ENCODE peak calls at places on chromosomes 2 and 18, in nine cellular contexts. One of them, this sample, is unnamed.

GRCh38 chr18:9419956-9420631 is 55.2 kb upstream of the RALBP1 start:
- DNase-seq in prostate gland: no peak
- DNase-seq in GM23338: no peak
- DNase-seq in HL-60: no peak
- DNase-seq in upper lobe of left lung: no peak
- DNase-seq in breast epithelium: no peak
- DNase-seq in transverse colon: no peak
- DNase-seq in stomach: no peak
- DNase-seq in SK-N-SH: no peak
- DNase-seq in this sample: no peak

GRCh38 chr2:229160180-229160579 is 110.9 kb downstream of the PID1 start:
- DNase-seq in prostate gland: no peak
- DNase-seq in GM23338: no peak
- DNase-seq in HL-60: no peak
- DNase-seq in upper lobe of left lung: no peak
- DNase-seq in breast epithelium: no peak
- DNase-seq in transverse colon: peak
- DNase-seq in stomach: peak
- DNase-seq in SK-N-SH: no peak
- DNase-seq in this sample: no peak

GRCh38 chr2:223751012-223751411 is 86.4 kb downstream of the AP1S3 start:
- DNase-seq in prostate gland: no peak
- DNase-seq in GM23338: no peak
- DNase-seq in HL-60: no peak
- DNase-seq in upper lobe of left lung: no peak
- DNase-seq in breast epithelium: no peak
- DNase-seq in transverse colon: no peak
- DNase-seq in stomach: no peak
- DNase-seq in SK-N-SH: no peak
- DNase-seq in this sample: no peak

GRCh38 chr2:40131061-40131704 is 320.7 kb downstream of the SLC8A1 start:
- DNase-seq in prostate gland: no peak
- DNase-seq in GM23338: no peak
- DNase-seq in HL-60: no peak
- DNase-seq in upper lobe of left lung: no peak
- DNase-seq in breast epithelium: no peak
- DNase-seq in transverse colon: no peak
- DNase-seq in stomach: no peak
- DNase-seq in SK-N-SH: no peak
- DNase-seq in this sample: no peak

GRCh38 chr2:237440819-237441281 is 26.9 kb upstream of the COL6A3 start:
- DNase-seq in prostate gland: no peak
- DNase-seq in GM23338: no peak
- DNase-seq in HL-60: no peak
- DNase-seq in upper lobe of left lung: no peak
- DNase-seq in breast epithelium: no peak
- DNase-seq in transverse colon: no peak
- DNase-seq in stomach: no peak
- DNase-seq in SK-N-SH: no peak
- DNase-seq in this sample: no peak

GRCh38 chr2:140502951-140503630 is 1627.7 kb downstream of the LRP1B start:
- DNase-seq in prostate gland: no peak
- DNase-seq in GM23338: no peak
- DNase-seq in HL-60: no peak
- DNase-seq in upper lobe of left lung: no peak
- DNase-seq in breast epithelium: no peak
- DNase-seq in transverse colon: no peak
- DNase-seq in stomach: no peak
- DNase-seq in SK-N-SH: no peak
- DNase-seq in this sample: no peak

GRCh38 chr2:45533771-45534170 is 77.3 kb downstream of the SRBD1 start:
- DNase-seq in prostate gland: no peak
- DNase-seq in GM23338: no peak
- DNase-seq in HL-60: no peak
- DNase-seq in upper lobe of left lung: no peak
- DNase-seq in breast epithelium: no peak
- DNase-seq in transverse colon: no peak
- DNase-seq in stomach: no peak
- DNase-seq in SK-N-SH: no peak
- DNase-seq in this sample: no peak

GRCh38 chr2:172178035-172178434 is 75.3 kb upstream of the DLX2 start:
- DNase-seq in prostate gland: no peak
- DNase-seq in GM23338: no peak
- DNase-seq in HL-60: no peak
- DNase-seq in upper lobe of left lung: no peak
- DNase-seq in breast epithelium: no peak
- DNase-seq in transverse colon: no peak
- DNase-seq in stomach: no peak
- DNase-seq in SK-N-SH: no peak
- DNase-seq in this sample: no peak

GRCh38 chr2:31060397-31060796 is 77.8 kb downstream of the GALNT14 start:
- DNase-seq in prostate gland: no peak
- DNase-seq in GM23338: no peak
- DNase-seq in HL-60: no peak
- DNase-seq in upper lobe of left lung: no peak
- DNase-seq in breast epithelium: no peak
- DNase-seq in transverse colon: no peak
- DNase-seq in stomach: peak
- DNase-seq in SK-N-SH: no peak
- DNase-seq in this sample: no peak

GRCh38 chr2:234463626-234464290 is 33.1 kb downstream of the ARL4C start:
- DNase-seq in prostate gland: peak
- DNase-seq in GM23338: no peak
- DNase-seq in HL-60: no peak
- DNase-seq in upper lobe of left lung: no peak
- DNase-seq in breast epithelium: no peak
- DNase-seq in transverse colon: peak
- DNase-seq in stomach: peak
- DNase-seq in SK-N-SH: peak
- DNase-seq in this sample: no peak

GRCh38 chr2:230759481-230760191 is 47.0 kb downstream of the CAB39 start:
- DNase-seq in prostate gland: no peak
- DNase-seq in GM23338: no peak
- DNase-seq in HL-60: no peak
- DNase-seq in upper lobe of left lung: peak
- DNase-seq in breast epithelium: no peak
- DNase-seq in transverse colon: no peak
- DNase-seq in stomach: no peak
- DNase-seq in SK-N-SH: no peak
- DNase-seq in this sample: no peak

DNA sequence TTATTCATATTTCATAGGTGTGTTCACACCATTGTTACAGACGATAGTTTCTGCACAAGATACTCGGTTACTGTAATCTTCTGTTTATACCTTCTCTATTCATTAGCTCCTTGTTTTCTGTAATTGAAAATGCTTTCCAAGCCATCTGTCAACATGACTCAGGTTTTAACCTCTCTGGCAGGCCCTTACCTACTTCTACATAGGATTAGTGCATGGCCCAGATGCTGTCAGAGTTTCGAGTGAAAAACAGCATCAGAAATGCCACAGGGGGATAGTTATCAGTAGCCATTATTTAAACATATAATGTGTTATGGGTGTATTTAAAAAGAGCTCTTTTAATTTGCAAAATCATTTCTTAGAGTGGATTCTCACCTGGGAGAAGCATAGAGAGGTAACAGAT is 596.4 kb downstream of the FBXO15 start:
- DNase-seq in prostate gland: no peak
- DNase-seq in GM23338: no peak
- DNase-seq in HL-60: no peak
- DNase-seq in upper lobe of left lung: no peak
- DNase-seq in breast epithelium: no peak
- DNase-seq in transverse colon: no peak
- DNase-seq in stomach: no peak
- DNase-seq in SK-N-SH: no peak
- DNase-seq in this sample: no peak
- H3K4me3 ChIP-seq in prostate gland: no peak
- H3K4me3 ChIP-seq in GM23338: no peak
- H3K4me3 ChIP-seq in HL-60: no peak
- H3K4me3 ChIP-seq in upper lobe of left lung: no peak
- H3K4me3 ChIP-seq in breast epithelium: no peak
- H3K4me3 ChIP-seq in transverse colon: no peak
- H3K4me3 ChIP-seq in stomach: no peak
- H3K4me3 ChIP-seq in SK-N-SH: no peak
- H3K4me3 ChIP-seq in this sample: no peak

GRCh38 chr2:112817082-112817481 is 19.5 kb downstream of the IL1B start:
- DNase-seq in prostate gland: no peak
- DNase-seq in GM23338: peak
- DNase-seq in HL-60: no peak
- DNase-seq in upper lobe of left lung: no peak
- DNase-seq in breast epithelium: no peak
- DNase-seq in transverse colon: no peak
- DNase-seq in stomach: no peak
- DNase-seq in SK-N-SH: no peak
- DNase-seq in this sample: no peak
- TF ChIP-seq POLR2AphosphoS5 in prostate gland: no peak
- TF ChIP-seq POLR2AphosphoS5 in GM23338: no peak
- TF ChIP-seq POLR2AphosphoS5 in HL-60: no peak
- TF ChIP-seq POLR2AphosphoS5 in upper lobe of left lung: no peak
- TF ChIP-seq POLR2AphosphoS5 in breast epithelium: no peak
- TF ChIP-seq POLR2AphosphoS5 in transverse colon: no peak
- TF ChIP-seq POLR2AphosphoS5 in stomach: no peak
- TF ChIP-seq POLR2AphosphoS5 in SK-N-SH: no peak
- TF ChIP-seq POLR2AphosphoS5 in this sample: no peak

GRCh38 chr2:177256695-177257094 is 7.8 kb downstream of the NFE2L2 start:
- DNase-seq in prostate gland: no peak
- DNase-seq in GM23338: no peak
- DNase-seq in HL-60: no peak
- DNase-seq in upper lobe of left lung: no peak
- DNase-seq in breast epithelium: no peak
- DNase-seq in transverse colon: no peak
- DNase-seq in stomach: no peak
- DNase-seq in SK-N-SH: no peak
- DNase-seq in this sample: no peak

GRCh38 chr2:177256026-177256425 is 8.5 kb downstream of the NFE2L2 start:
- DNase-seq in prostate gland: no peak
- DNase-seq in GM23338: no peak
- DNase-seq in HL-60: no peak
- DNase-seq in upper lobe of left lung: no peak
- DNase-seq in breast epithelium: no peak
- DNase-seq in transverse colon: no peak
- DNase-seq in stomach: no peak
- DNase-seq in SK-N-SH: no peak
- DNase-seq in this sample: no peak

GRCh38 chr2:177257471-177257870 is 7.1 kb downstream of the NFE2L2 start:
- DNase-seq in prostate gland: no peak
- DNase-seq in GM23338: no peak
- DNase-seq in HL-60: no peak
- DNase-seq in upper lobe of left lung: no peak
- DNase-seq in breast epithelium: no peak
- DNase-seq in transverse colon: no peak
- DNase-seq in stomach: no peak
- DNase-seq in SK-N-SH: no peak
- DNase-seq in this sample: no peak

GRCh38 chr2:177260398-177260797 is 4.1 kb downstream of the NFE2L2 start:
- DNase-seq in prostate gland: no peak
- DNase-seq in GM23338: no peak
- DNase-seq in HL-60: no peak
- DNase-seq in upper lobe of left lung: no peak
- DNase-seq in breast epithelium: no peak
- DNase-seq in transverse colon: no peak
- DNase-seq in stomach: no peak
- DNase-seq in SK-N-SH: no peak
- DNase-seq in this sample: no peak

GRCh38 chr2:177258059-177258458 is 6.5 kb downstream of the NFE2L2 start:
- DNase-seq in prostate gland: no peak
- DNase-seq in GM23338: no peak
- DNase-seq in HL-60: no peak
- DNase-seq in upper lobe of left lung: no peak
- DNase-seq in breast epithelium: no peak
- DNase-seq in transverse colon: no peak
- DNase-seq in stomach: no peak
- DNase-seq in SK-N-SH: no peak
- DNase-seq in this sample: no peak
- H3K4me3 ChIP-seq in prostate gland: no peak
- H3K4me3 ChIP-seq in GM23338: no peak
- H3K4me3 ChIP-seq in HL-60: no peak
- H3K4me3 ChIP-seq in upper lobe of left lung: no peak
- H3K4me3 ChIP-seq in breast epithelium: no peak
- H3K4me3 ChIP-seq in transverse colon: no peak
- H3K4me3 ChIP-seq in stomach: no peak
- H3K4me3 ChIP-seq in SK-N-SH: no peak
- H3K4me3 ChIP-seq in this sample: no peak

GRCh38 chr2:218405365-218406208 is 5.9 kb downstream of the CTDSP1 start:
- DNase-seq in prostate gland: no peak
- DNase-seq in GM23338: peak
- DNase-seq in HL-60: peak
- DNase-seq in upper lobe of left lung: peak
- DNase-seq in breast epithelium: no peak
- DNase-seq in transverse colon: no peak
- DNase-seq in stomach: no peak
- DNase-seq in SK-N-SH: peak
- DNase-seq in this sample: no peak

GRCh38 chr2:218406209-218406948 is 6.7 kb downstream of the CTDSP1 start:
- DNase-seq in prostate gland: peak
- DNase-seq in GM23338: peak
- DNase-seq in HL-60: peak
- DNase-seq in upper lobe of left lung: peak
- DNase-seq in breast epithelium: peak
- DNase-seq in transverse colon: peak
- DNase-seq in stomach: peak
- DNase-seq in SK-N-SH: peak
- DNase-seq in this sample: no peak

GRCh38 chr2:218403810-218404209 is 4.1 kb downstream of the CTDSP1 start:
- DNase-seq in prostate gland: no peak
- DNase-seq in GM23338: no peak
- DNase-seq in HL-60: no peak
- DNase-seq in upper lobe of left lung: no peak
- DNase-seq in breast epithelium: no peak
- DNase-seq in transverse colon: no peak
- DNase-seq in stomach: no peak
- DNase-seq in SK-N-SH: no peak
- DNase-seq in this sample: no peak

GRCh38 chr2:218402911-218403411 is 3.3 kb downstream of the CTDSP1 start:
- DNase-seq in prostate gland: no peak
- DNase-seq in GM23338: no peak
- DNase-seq in HL-60: no peak
- DNase-seq in upper lobe of left lung: peak
- DNase-seq in breast epithelium: no peak
- DNase-seq in transverse colon: no peak
- DNase-seq in stomach: no peak
- DNase-seq in SK-N-SH: no peak
- DNase-seq in this sample: no peak

DNA sequence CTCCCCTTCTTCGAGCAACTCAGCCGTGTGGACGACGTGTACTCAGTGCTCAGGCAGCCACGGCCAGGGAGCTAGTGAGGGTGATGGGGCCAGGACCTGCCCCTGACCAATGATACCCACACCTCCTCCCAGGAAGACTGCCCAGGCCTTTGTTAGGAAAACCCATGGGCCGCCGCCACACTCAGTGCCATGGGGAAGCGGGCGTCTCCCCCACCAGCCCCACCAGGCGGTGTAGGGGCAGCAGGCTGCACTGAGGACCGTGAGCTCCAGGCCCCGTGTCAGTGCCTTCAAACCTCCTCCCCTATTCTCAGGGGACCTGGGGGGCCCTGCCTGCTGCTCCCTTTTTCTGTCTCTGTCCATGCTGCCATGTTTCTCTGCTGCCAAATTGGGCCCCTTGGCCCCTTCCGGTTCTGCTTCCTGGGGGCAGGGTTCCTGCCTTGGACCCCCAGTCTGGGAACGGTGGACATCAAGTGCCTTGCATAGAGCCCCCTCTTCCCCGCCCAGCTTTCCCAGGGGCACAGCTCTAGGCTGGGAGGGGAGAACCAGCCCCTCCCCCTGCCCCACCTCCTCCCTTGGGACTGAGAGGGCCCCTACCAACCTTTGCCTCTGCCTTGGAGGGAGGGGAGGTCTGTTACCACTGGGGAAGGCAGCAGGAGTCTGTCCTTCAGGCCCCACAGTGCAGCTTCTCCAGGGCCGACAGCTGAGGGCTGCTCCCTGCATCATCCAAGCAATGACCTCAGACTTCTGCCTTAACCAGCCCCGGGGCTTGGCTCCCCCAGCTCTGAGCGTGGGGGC is 4.9 kb downstream of the CTDSP1 start:
- DNase-seq in prostate gland: no peak
- DNase-seq in GM23338: no peak
- DNase-seq in HL-60: no peak
- DNase-seq in upper lobe of left lung: peak
- DNase-seq in breast epithelium: no peak
- DNase-seq in transverse colon: no peak
- DNase-seq in stomach: no peak
- DNase-seq in SK-N-SH: no peak
- DNase-seq in this sample: no peak
- TF ChIP-seq POLR2AphosphoS5 in prostate gland: no peak
- TF ChIP-seq POLR2AphosphoS5 in GM23338: no peak
- TF ChIP-seq POLR2AphosphoS5 in HL-60: no peak
- TF ChIP-seq POLR2AphosphoS5 in upper lobe of left lung: no peak
- TF ChIP-seq POLR2AphosphoS5 in breast epithelium: no peak
- TF ChIP-seq POLR2AphosphoS5 in transverse colon: no peak
- TF ChIP-seq POLR2AphosphoS5 in stomach: no peak
- TF ChIP-seq POLR2AphosphoS5 in SK-N-SH: no peak
- TF ChIP-seq POLR2AphosphoS5 in this sample: no peak

This sample was measured in SK-N-MC.